ENCODE peak calls at places on chromosomes 11 and 22, in five cellular contexts. One of them, this sample, is unnamed.
A peak's percentile ranks its signal among the peaks of the same experiment; 100 is the strongest.

GRCh38 chr11:19567996-19568395 is 144.6 kb upstream of the NAV2 start:
- DNase-seq in cardiac muscle cell: no peak
- DNase-seq in DND-41: no peak
- DNase-seq in neural crest cell: no peak
- DNase-seq in HFFc6: no peak
- DNase-seq in this sample: no peak

GRCh38 chr11:47672283-47672730 is 29.9 kb upstream of the MTCH2 start:
- DNase-seq in cardiac muscle cell: no peak
- DNase-seq in DND-41: no peak
- DNase-seq in neural crest cell: no peak
- DNase-seq in HFFc6: no peak
- DNase-seq in this sample: no peak

GRCh38 chr11:43806976-43807375 is 73.7 kb upstream of the ALKBH3 start:
- DNase-seq in cardiac muscle cell: no peak
- DNase-seq in DND-41: no peak
- DNase-seq in neural crest cell: no peak
- DNase-seq in HFFc6: no peak
- DNase-seq in this sample: no peak

GRCh38 chr11:77724639-77725038 is 87.0 kb upstream of the CLNS1A start:
- DNase-seq in cardiac muscle cell: no peak
- DNase-seq in DND-41: no peak
- DNase-seq in neural crest cell: no peak
- DNase-seq in HFFc6: no peak
- DNase-seq in this sample: no peak

GRCh38 chr11:3834349-3835099 is 6.2 kb downstream of the RHOG start:
- DNase-seq in cardiac muscle cell: peak; percentile 57
- DNase-seq in DND-41: no peak
- DNase-seq in neural crest cell: no peak
- DNase-seq in HFFc6: no peak
- DNase-seq in this sample: peak; percentile 68

GRCh38 chr11:30895046-30895445 is 308.9 kb upstream of the MPPED2 start:
- DNase-seq in cardiac muscle cell: no peak
- DNase-seq in DND-41: no peak
- DNase-seq in neural crest cell: no peak
- DNase-seq in HFFc6: no peak
- DNase-seq in this sample: no peak

GRCh38 chr11:120335596-120335927 is 651 bp upstream of the ARHGEF12 start:
- DNase-seq in cardiac muscle cell: peak; percentile 41
- DNase-seq in DND-41: no peak
- DNase-seq in neural crest cell: no peak
- DNase-seq in HFFc6: peak; percentile 14
- DNase-seq in this sample: no peak

GRCh38 chr11:2304156-2305139 is 2.6 kb downstream of the TSPAN32 start:
- DNase-seq in cardiac muscle cell: no peak
- DNase-seq in DND-41: no peak
- DNase-seq in neural crest cell: no peak
- DNase-seq in HFFc6: no peak
- DNase-seq in this sample: peak; percentile 55

GRCh38 chr11:86056262-86056911 is 12.5 kb downstream of the PICALM start:
- DNase-seq in cardiac muscle cell: no peak
- DNase-seq in DND-41: no peak
- DNase-seq in neural crest cell: no peak
- DNase-seq in HFFc6: no peak
- DNase-seq in this sample: no peak

GRCh38 chr11:128146926-128147605 is 440.3 kb downstream of the ETS1 start:
- DNase-seq in cardiac muscle cell: no peak
- DNase-seq in DND-41: no peak
- DNase-seq in neural crest cell: no peak
- DNase-seq in HFFc6: no peak
- DNase-seq in this sample: no peak

GRCh38 chr11:134663506-134664313 is 251.7 kb upstream of the B3GAT1 start:
- DNase-seq in cardiac muscle cell: no peak
- DNase-seq in DND-41: peak; percentile 2
- DNase-seq in neural crest cell: no peak
- DNase-seq in HFFc6: no peak
- DNase-seq in this sample: peak; percentile 40

GRCh38 chr11:133928628-133929059 is 28.1 kb downstream of the IGSF9B start:
- DNase-seq in cardiac muscle cell: peak; percentile 63
- DNase-seq in DND-41: peak; percentile 58
- DNase-seq in neural crest cell: no peak
- DNase-seq in HFFc6: no peak
- DNase-seq in this sample: no peak

GRCh38 chr11:12784987-12785386 is 110.8 kb downstream of the TEAD1 start:
- DNase-seq in cardiac muscle cell: no peak
- DNase-seq in DND-41: no peak
- DNase-seq in neural crest cell: no peak
- DNase-seq in HFFc6: no peak
- DNase-seq in this sample: no peak

GRCh38 chr22:30158277-30158676 is 78.0 kb downstream of the HORMAD2 start:
- DNase-seq in cardiac muscle cell: no peak
- DNase-seq in DND-41: no peak
- DNase-seq in neural crest cell: no peak
- DNase-seq in HFFc6: no peak
- DNase-seq in this sample: no peak

GRCh38 chr11:58742981-58743880 is 11.5 kb upstream of the GLYAT start:
- DNase-seq in cardiac muscle cell: no peak
- DNase-seq in DND-41: no peak
- DNase-seq in neural crest cell: no peak
- DNase-seq in HFFc6: no peak
- DNase-seq in this sample: no peak

GRCh38 chr11:97732011-97732632 is 1288.6 kb upstream of the CNTN5 start:
- DNase-seq in cardiac muscle cell: no peak
- DNase-seq in DND-41: no peak
- DNase-seq in neural crest cell: no peak
- DNase-seq in HFFc6: no peak
- DNase-seq in this sample: no peak

GRCh38 chr11:46895821-46896220 is 22.5 kb downstream of the LRP4 start:
- DNase-seq in cardiac muscle cell: no peak
- DNase-seq in DND-41: no peak
- DNase-seq in neural crest cell: no peak
- DNase-seq in HFFc6: no peak
- DNase-seq in this sample: no peak

GRCh38 chr11:59223611-59224010 is 10.9 kb upstream of the MPEG1 start:
- DNase-seq in cardiac muscle cell: peak; percentile 47
- DNase-seq in DND-41: no peak
- DNase-seq in neural crest cell: no peak
- DNase-seq in HFFc6: no peak
- DNase-seq in this sample: no peak

GRCh38 chr11:73367482-73368024 is 8.6 kb upstream of the RELT start:
- DNase-seq in cardiac muscle cell: no peak
- DNase-seq in DND-41: no peak
- DNase-seq in neural crest cell: no peak
- DNase-seq in HFFc6: no peak
- DNase-seq in this sample: no peak

GRCh38 chr22:22181515-22181959 is 63.0 kb upstream of the VPREB1 start:
- DNase-seq in cardiac muscle cell: no peak
- DNase-seq in DND-41: no peak
- DNase-seq in neural crest cell: no peak
- DNase-seq in HFFc6: no peak
- DNase-seq in this sample: no peak

GRCh38 chr11:79440451-79441158 is at the start of gene TENM4:
- DNase-seq in cardiac muscle cell: peak; percentile 73
- DNase-seq in DND-41: no peak
- DNase-seq in neural crest cell: peak; percentile 65
- DNase-seq in HFFc6: peak; percentile 92
- DNase-seq in this sample: no peak
- TF ChIP-seq CTCF in cardiac muscle cell: no peak
- TF ChIP-seq CTCF in DND-41: no peak
- TF ChIP-seq CTCF in neural crest cell: peak; percentile 61
- TF ChIP-seq CTCF in HFFc6: peak; percentile 77
- TF ChIP-seq CTCF in this sample: peak; percentile 45

GRCh38 chr22:20109411-20110358 is 6.2 kb upstream of the RANBP1 start:
- DNase-seq in cardiac muscle cell: no peak
- DNase-seq in DND-41: no peak
- DNase-seq in neural crest cell: no peak
- DNase-seq in HFFc6: no peak
- DNase-seq in this sample: no peak

GRCh38 chr22:20112623-20113511 is 3.0 kb upstream of the RANBP1 start:
- DNase-seq in cardiac muscle cell: no peak
- DNase-seq in DND-41: no peak
- DNase-seq in neural crest cell: no peak
- DNase-seq in HFFc6: no peak
- DNase-seq in this sample: no peak

GRCh38 chr22:20110359-20110985 is 5.4 kb upstream of the RANBP1 start:
- DNase-seq in cardiac muscle cell: no peak
- DNase-seq in DND-41: no peak
- DNase-seq in neural crest cell: no peak
- DNase-seq in HFFc6: no peak
- DNase-seq in this sample: no peak

GRCh38 chr22:20111689-20112622 is 3.9 kb upstream of the RANBP1 start:
- DNase-seq in cardiac muscle cell: no peak
- DNase-seq in DND-41: no peak
- DNase-seq in neural crest cell: no peak
- DNase-seq in HFFc6: no peak
- DNase-seq in this sample: no peak

GRCh38 chr22:20111045-20111688 is 4.7 kb upstream of the RANBP1 start:
- DNase-seq in cardiac muscle cell: peak; percentile 21
- DNase-seq in DND-41: peak; percentile 75
- DNase-seq in neural crest cell: no peak
- DNase-seq in HFFc6: peak; percentile 19
- DNase-seq in this sample: no peak
- TF ChIP-seq CTCF in cardiac muscle cell: peak; percentile 38
- TF ChIP-seq CTCF in DND-41: peak; percentile 57
- TF ChIP-seq CTCF in neural crest cell: peak; percentile 60
- TF ChIP-seq CTCF in HFFc6: peak; percentile 77
- TF ChIP-seq CTCF in this sample: no peak

DNA sequence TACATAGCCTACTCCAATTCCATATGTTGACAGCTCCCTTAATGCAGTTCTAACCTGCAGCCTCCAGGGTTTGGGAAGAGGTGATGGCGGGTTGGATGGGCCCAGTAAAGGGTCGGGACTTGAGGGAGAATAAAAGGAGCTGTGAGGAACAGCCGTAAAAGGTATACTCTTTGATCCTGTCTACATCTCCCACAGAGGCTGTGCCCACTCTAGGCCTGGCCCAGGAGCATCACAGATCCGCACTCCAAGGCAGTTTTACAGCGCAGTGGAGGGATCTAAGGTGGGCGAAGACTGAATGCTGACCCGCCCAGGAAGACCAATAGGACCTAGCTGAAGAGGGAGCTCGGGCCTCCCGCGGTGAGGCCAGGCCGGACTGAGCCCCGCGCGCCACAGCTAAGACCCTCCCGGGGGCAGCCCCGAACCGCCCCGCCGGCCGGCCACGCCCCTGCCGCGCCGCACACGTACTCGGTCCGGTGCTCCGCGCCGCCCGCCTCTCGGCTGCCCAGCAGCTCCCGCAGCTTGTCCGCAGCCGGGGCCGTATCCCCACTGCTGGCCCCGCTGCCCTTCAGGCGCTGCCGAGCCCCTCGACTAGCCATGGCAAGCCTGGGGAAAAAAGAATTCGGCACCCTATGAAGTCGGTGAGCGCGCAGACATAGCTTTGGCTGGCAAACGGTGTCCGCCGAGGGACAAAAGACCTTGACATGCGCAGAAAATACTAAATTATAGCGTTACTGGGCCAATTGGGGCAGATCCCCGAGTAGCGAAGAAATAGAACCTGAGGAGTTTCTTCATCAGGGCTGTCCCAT is at the start of gene ALG9:
- DNase-seq in cardiac muscle cell: peak; percentile 89
- DNase-seq in DND-41: peak; percentile 89
- DNase-seq in neural crest cell: peak; percentile 88
- DNase-seq in HFFc6: peak; percentile 88
- DNase-seq in this sample: peak; percentile 76
- TF ChIP-seq CTCF in cardiac muscle cell: peak; percentile 42
- TF ChIP-seq CTCF in DND-41: peak; percentile 48
- TF ChIP-seq CTCF in neural crest cell: peak; percentile 54
- TF ChIP-seq CTCF in HFFc6: peak; percentile 70
- TF ChIP-seq CTCF in this sample: no peak

GRCh38 chr11:537622-538430 is 499 bp downstream of the LRRC56 start:
- DNase-seq in cardiac muscle cell: no peak
- DNase-seq in DND-41: no peak
- DNase-seq in neural crest cell: no peak
- DNase-seq in HFFc6: no peak
- DNase-seq in this sample: no peak
- TF ChIP-seq CTCF in cardiac muscle cell: no peak
- TF ChIP-seq CTCF in DND-41: no peak
- TF ChIP-seq CTCF in neural crest cell: no peak
- TF ChIP-seq CTCF in HFFc6: no peak
- TF ChIP-seq CTCF in this sample: no peak

DNA sequence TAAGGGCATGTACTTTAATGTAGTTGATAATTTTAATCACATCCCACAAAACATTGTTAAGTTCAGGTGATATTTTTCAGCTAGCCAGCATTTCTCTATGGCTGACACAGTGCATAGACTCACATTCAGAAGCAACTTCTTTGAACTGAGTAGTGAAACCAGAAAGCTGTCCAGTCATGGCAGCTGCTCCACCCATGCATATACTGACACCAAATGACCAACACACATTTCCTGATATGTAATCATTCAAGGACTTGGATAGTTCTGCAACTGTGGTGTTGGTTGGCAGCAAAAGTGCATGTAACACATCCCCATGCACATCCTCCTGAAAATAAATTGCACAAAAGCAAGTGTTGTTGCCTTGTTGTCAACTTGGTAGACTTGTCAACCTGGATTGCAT is 39.7 kb downstream of the CALCA start:
- DNase-seq in cardiac muscle cell: no peak
- DNase-seq in DND-41: no peak
- DNase-seq in neural crest cell: no peak
- DNase-seq in HFFc6: no peak
- DNase-seq in this sample: no peak
- TF ChIP-seq CTCF in cardiac muscle cell: no peak
- TF ChIP-seq CTCF in DND-41: no peak
- TF ChIP-seq CTCF in neural crest cell: no peak
- TF ChIP-seq CTCF in HFFc6: no peak
- TF ChIP-seq CTCF in this sample: no peak

This sample was measured in right atrium auricular region.